ENCODE peak calls at places on chromosome 20, in nine cellular contexts. V is PC-9; F is tibial artery; T is OCI-LY7; R is keratinocyte; L is GM23248; N is brain microvascular endothelial cell; B is IMR-90; K is CD8-positive, alpha-beta memory T cell. P is an unnamed sample.

GRCh38 chr20:571754-572331 is 28.3 kb upstream of the CSNK2A1 start:
- DNase-seq in V (peak), F (no peak), T (no peak), R (no peak), L (peak), N (no peak), B (no peak), K (no peak), P (no peak)

GRCh38 chr20:38601216-38602184 is at the start of gene ARHGAP40:
- DNase-seq in V (peak), F (no peak), T (no peak), R (no peak), L (peak), N (no peak), B (no peak), K (no peak), P (no peak)

GRCh38 chr20:9994676-9995075 is 40.1 kb upstream of the ANKEF1 start:
- DNase-seq in V (no peak), F (no peak), T (no peak), R (no peak), L (no peak), N (no peak), B (no peak), K (no peak), P (no peak)

GRCh38 chr20:11676618-11677289 is 240.9 kb upstream of the BTBD3 start:
- DNase-seq in V (peak), F (no peak), T (peak), R (no peak), L (peak), N (peak), B (peak), K (no peak), P (no peak)

GRCh38 chr20:37560629-37561028 is 33.0 kb upstream of the BLCAP start:
- DNase-seq in V (no peak), F (no peak), T (no peak), R (no peak), L (no peak), N (no peak), B (no peak), K (no peak), P (no peak)

GRCh38 chr20:14657231-14657630 is 319.8 kb upstream of the FLRT3 start:
- DNase-seq in V (no peak), F (no peak), T (no peak), R (no peak), L (no peak), N (no peak), B (no peak), K (no peak), P (no peak)

GRCh38 chr20:32443386-32443974 is 85.3 kb downstream of the ASXL1 start:
- DNase-seq in V (no peak), F (no peak), T (peak), R (no peak), L (no peak), N (no peak), B (no peak), K (no peak), P (no peak)

GRCh38 chr20:51800769-51801219 is 1.5 kb downstream of the SALL4 start:
- DNase-seq in V (peak), F (no peak), T (no peak), R (no peak), L (peak), N (no peak), B (no peak), K (no peak), P (no peak)

GRCh38 chr20:53993310-53993709 is 77.1 kb downstream of the BCAS1 start:
- DNase-seq in V (no peak), F (no peak), T (no peak), R (no peak), L (no peak), N (no peak), B (no peak), K (peak), P (no peak)

GRCh38 chr20:59173938-59174496 is 10.4 kb downstream of the ZNF831 start:
- DNase-seq in V (no peak), F (no peak), T (no peak), R (no peak), L (no peak), N (no peak), B (no peak), K (no peak), P (no peak)

GRCh38 chr20:50518270-50518721 is 8.1 kb downstream of the PTPN1 start:
- DNase-seq in V (no peak), F (no peak), T (no peak), R (no peak), L (peak), N (no peak), B (peak), K (no peak), P (no peak)

GRCh38 chr20:8932192-8933150 is 136.4 kb upstream of the PLCB4 start:
- DNase-seq in V (no peak), F (no peak), T (no peak), R (no peak), L (peak), N (peak), B (peak), K (no peak), P (no peak)

GRCh38 chr20:44073675-44074071 is 113.3 kb downstream of the JPH2 start:
- DNase-seq in V (no peak), F (peak), T (no peak), R (no peak), L (no peak), N (no peak), B (no peak), K (no peak), P (no peak)

GRCh38 chr20:44180814-44181213 is 6.2 kb downstream of the JPH2 start:
- DNase-seq in V (no peak), F (peak), T (no peak), R (no peak), L (peak), N (no peak), B (peak), K (no peak), P (no peak)

GRCh38 chr20:60039526-60039925 is 81.3 kb downstream of the CDH26 start:
- DNase-seq in V (no peak), F (no peak), T (no peak), R (no peak), L (no peak), N (no peak), B (no peak), K (no peak), P (no peak)

GRCh38 chr20:53763707-53764415 is 170.2 kb upstream of the ZNF217 start:
- DNase-seq in V (no peak), F (no peak), T (no peak), R (no peak), L (peak), N (peak), B (peak), K (no peak), P (no peak)

GRCh38 chr20:19478320-19478719 is 265.9 kb downstream of the SLC24A3 start:
- DNase-seq in V (no peak), F (no peak), T (no peak), R (no peak), L (no peak), N (no peak), B (no peak), K (no peak), P (no peak)

GRCh38 chr20:41476013-41476441 is 109.4 kb upstream of the EMILIN3 start:
- DNase-seq in V (peak), F (no peak), T (no peak), R (no peak), L (peak), N (peak), B (peak), K (no peak), P (no peak)

GRCh38 chr20:19835533-19836222 is 77.6 kb downstream of the RIN2 start:
- DNase-seq in V (no peak), F (no peak), T (no peak), R (no peak), L (no peak), N (no peak), B (no peak), K (no peak), P (no peak)

GRCh38 chr20:43458422-43458924 is 777 bp downstream of the SRSF6 start:
- DNase-seq in V (no peak), F (no peak), T (no peak), R (no peak), L (no peak), N (no peak), B (peak), K (no peak), P (peak)

GRCh38 chr20:46011631-46012482 is 3.1 kb downstream of the MMP9 start:
- DNase-seq in V (peak), F (no peak), T (peak), R (no peak), L (peak), N (no peak), B (peak), K (no peak), P (no peak)

GRCh38 chr20:41183831-41184230 is 46.5 kb downstream of the PLCG1 start:
- DNase-seq in V (no peak), F (no peak), T (no peak), R (no peak), L (no peak), N (no peak), B (no peak), K (no peak), P (no peak)

GRCh38 chr20:22577515-22578220 is 6.7 kb downstream of the FOXA2 start:
- DNase-seq in V (no peak), F (no peak), T (no peak), R (no peak), L (no peak), N (no peak), B (no peak), K (no peak), P (no peak)

GRCh38 chr20:59611286-59611685 is 6.9 kb downstream of the PHACTR3 start:
- DNase-seq in V (no peak), F (no peak), T (no peak), R (no peak), L (no peak), N (no peak), B (no peak), K (no peak), P (no peak)

GRCh38 chr20:20410678-20411077 is 42.8 kb downstream of the INSM1 start:
- DNase-seq in V (no peak), F (no peak), T (no peak), R (no peak), L (no peak), N (no peak), B (no peak), K (no peak), P (no peak)

GRCh38 chr20:13402171-13402760 is 181.2 kb downstream of the ISM1 start:
- DNase-seq in V (no peak), F (no peak), T (no peak), R (no peak), L (peak), N (no peak), B (no peak), K (no peak), P (no peak)

GRCh38 chr20:53559816-53560215 is 33.8 kb downstream of the ZNF217 start:
- DNase-seq in V (no peak), F (no peak), T (no peak), R (no peak), L (peak), N (no peak), B (peak), K (no peak), P (no peak)

GRCh38 chr20:20549699-20550098 is 162.7 kb downstream of the RALGAPA2 start:
- DNase-seq in V (peak), F (no peak), T (no peak), R (peak), L (peak), N (peak), B (peak), K (no peak), P (no peak)

GRCh38 chr20:1423625-1424106 is 30.8 kb upstream of the FKBP1A start:
- DNase-seq in V (no peak), F (no peak), T (peak), R (no peak), L (peak), N (peak), B (peak), K (no peak), P (no peak)

GRCh38 chr20:50776122-50776795 is 18.6 kb upstream of the BCAS4 start:
- DNase-seq in V (no peak), F (no peak), T (no peak), R (no peak), L (no peak), N (no peak), B (no peak), K (no peak), P (no peak)

GRCh38 chr20:61864481-61864880 is 201.2 kb downstream of the TAF4 start:
- DNase-seq in V (no peak), F (no peak), T (no peak), R (no peak), L (no peak), N (no peak), B (no peak), K (no peak), P (no peak)

GRCh38 chr20:51019598-51020592 is 3.0 kb downstream of the KCNG1 start:
- DNase-seq in V (no peak), F (no peak), T (no peak), R (no peak), L (no peak), N (no peak), B (no peak), K (no peak), P (no peak)

GRCh38 chr20:7301807-7302206 is 534.3 kb downstream of the BMP2 start:
- DNase-seq in V (no peak), F (no peak), T (no peak), R (no peak), L (peak), N (no peak), B (no peak), K (no peak), P (no peak)

GRCh38 chr20:14064921-14065320 is 69.6 kb downstream of the MACROD2 start:
- DNase-seq in V (no peak), F (no peak), T (no peak), R (no peak), L (no peak), N (no peak), B (no peak), K (no peak), P (no peak)

DNA sequence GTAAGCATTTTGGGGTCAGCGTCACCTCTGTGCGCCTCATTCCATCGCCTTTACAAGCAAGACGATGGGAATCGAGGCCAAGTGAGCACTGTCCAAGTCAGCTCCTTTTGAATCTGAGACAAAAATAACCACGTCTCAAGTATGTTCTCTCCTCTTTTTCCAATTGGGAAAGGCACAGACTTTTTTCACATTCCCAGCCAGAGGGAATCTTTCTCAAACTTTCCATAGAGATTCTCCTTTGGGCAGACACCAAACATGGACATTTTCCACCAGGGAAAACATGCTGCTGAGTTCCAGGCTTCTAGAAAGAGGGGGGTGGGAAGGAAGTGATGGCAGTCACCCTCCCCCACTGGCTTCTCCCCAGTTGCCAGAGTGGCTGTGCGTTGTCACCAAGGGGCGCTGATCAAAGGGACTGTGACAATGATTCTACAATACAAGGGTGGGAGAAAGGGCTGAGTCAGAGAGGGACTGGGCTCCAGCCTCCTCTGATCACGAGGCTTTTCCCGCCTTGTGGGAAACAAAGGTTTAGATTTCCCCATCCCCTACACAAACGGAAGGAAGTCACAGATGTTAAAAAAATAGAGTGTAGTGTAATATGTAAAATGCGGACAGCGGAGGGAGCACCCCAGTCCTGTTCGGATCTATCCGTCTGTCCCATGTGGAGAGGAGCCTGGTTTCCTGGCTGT is 281.9 kb upstream of the RNF24 start:
- DNase-seq in V (no peak), F (peak), T (no peak), R (no peak), L (peak), N (peak), B (peak), K (no peak), P (no peak)
- H3K27ac ChIP-seq in V (no peak), F (peak), T (no peak), R (no peak), L (peak), N (no peak), B (no peak), K (no peak), P (no peak)

DNA sequence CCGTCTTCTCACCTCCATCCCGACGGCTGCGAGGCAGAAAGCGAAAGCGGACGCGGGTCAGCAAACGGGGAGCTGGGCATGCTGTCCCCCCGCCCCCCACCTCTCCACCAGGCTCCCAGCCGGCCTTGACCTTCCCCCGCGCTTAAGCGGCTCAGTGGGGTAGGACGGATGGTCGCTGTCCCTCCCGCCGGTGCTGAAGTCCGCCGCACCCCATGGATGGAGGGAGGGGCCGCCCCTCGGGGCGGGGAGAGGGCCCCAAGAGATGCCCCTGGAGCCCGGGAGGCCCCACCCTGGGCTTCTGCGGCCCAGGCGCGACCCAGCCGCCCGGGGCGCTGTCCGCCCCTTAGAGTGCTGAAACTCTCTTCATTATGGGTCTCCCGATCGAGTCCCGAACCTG is at the start of gene KCNB1:
- DNase-seq in V (peak), F (peak), T (peak), R (no peak), L (peak), N (peak), B (peak), K (peak), P (peak)
- H3K4me3 ChIP-seq in V (no peak), F (peak), T (no peak), R (no peak), L (peak), N (no peak), B (no peak), K (no peak), P (no peak)

GRCh38 chr20:18057994-18058349 is 256 bp upstream of the OVOL2 start:
- DNase-seq in V (no peak), F (no peak), T (no peak), R (no peak), L (no peak), N (no peak), B (no peak), K (no peak), P (no peak)
- H3K27ac ChIP-seq in V (peak), F (no peak), T (no peak), R (peak), L (no peak), N (no peak), B (no peak), K (no peak), P (no peak)

GRCh38 chr20:63737940-63738686 is 1.5 kb upstream of the SLC2A4RG start:
- DNase-seq in V (no peak), F (no peak), T (peak), R (no peak), L (no peak), N (no peak), B (no peak), K (peak), P (peak)
- H3K4me3 ChIP-seq in V (no peak), F (peak), T (peak), R (no peak), L (no peak), N (no peak), B (no peak), K (peak), P (no peak)

GRCh38 chr20:17558941-17559304 is 11.0 kb upstream of the DSTN start:
- DNase-seq in V (no peak), F (no peak), T (no peak), R (no peak), L (no peak), N (no peak), B (no peak), K (no peak), P (no peak)

GRCh38 chr20:17559338-17559737 is 10.5 kb upstream of the DSTN start:
- DNase-seq in V (no peak), F (no peak), T (no peak), R (no peak), L (no peak), N (no peak), B (no peak), K (no peak), P (no peak)

GRCh38 chr20:17562804-17563305 is 7.0 kb upstream of the DSTN start:
- DNase-seq in V (peak), F (no peak), T (no peak), R (no peak), L (peak), N (peak), B (peak), K (no peak), P (no peak)

GRCh38 chr20:17558154-17558940 is 11.5 kb upstream of the DSTN start:
- DNase-seq in V (peak), F (peak), T (no peak), R (no peak), L (peak), N (peak), B (peak), K (no peak), P (no peak)

DNA sequence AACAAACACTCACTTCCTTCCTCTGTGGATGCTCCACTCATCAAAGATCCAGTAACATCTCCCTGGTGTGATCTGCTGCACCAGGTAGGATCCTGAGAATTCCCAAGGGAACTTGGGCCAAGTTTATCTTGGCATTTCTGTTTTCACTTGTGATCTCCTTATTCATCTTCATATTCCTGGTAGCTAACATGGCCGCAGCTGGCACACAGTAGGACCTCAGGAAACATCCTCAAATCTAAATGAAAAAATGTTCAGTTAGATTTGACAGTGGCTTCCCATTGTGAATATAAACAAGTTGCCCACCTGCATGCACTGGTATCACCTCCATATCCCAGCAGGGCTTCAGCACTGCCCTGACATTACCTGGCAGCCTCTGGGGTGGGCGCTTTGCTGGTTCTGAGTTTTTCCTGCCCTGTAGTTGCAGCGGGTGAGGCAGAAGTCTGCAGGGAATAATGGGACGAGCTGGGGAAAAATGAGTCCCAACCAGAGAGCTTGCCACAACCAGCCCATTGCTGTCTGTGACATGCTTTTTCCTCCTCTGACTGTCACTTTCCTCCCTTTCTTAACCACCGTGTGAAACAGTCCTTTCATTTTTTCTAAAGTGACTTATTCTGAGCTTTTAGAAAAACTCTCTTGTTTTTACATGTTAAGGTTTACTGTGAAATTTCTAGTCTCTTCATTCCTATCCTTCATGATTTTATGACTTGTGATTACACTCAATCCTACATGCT is 9.4 kb upstream of the DSTN start:
- DNase-seq in V (no peak), F (no peak), T (no peak), R (no peak), L (no peak), N (no peak), B (no peak), K (no peak), P (no peak)
- H3K27ac ChIP-seq in V (peak), F (peak), T (no peak), R (peak), L (no peak), N (no peak), B (no peak), K (no peak), P (no peak)

GRCh38 chr20:47265214-47265613 is 91.3 kb downstream of the ZMYND8 start:
- DNase-seq in V (no peak), F (no peak), T (no peak), R (no peak), L (no peak), N (no peak), B (no peak), K (no peak), P (no peak)

GRCh38 chr20:47262365-47263013 is 94.0 kb downstream of the ZMYND8 start:
- DNase-seq in V (no peak), F (no peak), T (peak), R (no peak), L (no peak), N (no peak), B (no peak), K (no peak), P (no peak)

GRCh38 chr20:47262008-47262364 is 94.5 kb downstream of the ZMYND8 start:
- DNase-seq in V (no peak), F (no peak), T (no peak), R (no peak), L (no peak), N (no peak), B (no peak), K (no peak), P (no peak)

GRCh38 chr20:47263502-47264084 is 92.9 kb downstream of the ZMYND8 start:
- DNase-seq in V (no peak), F (no peak), T (peak), R (no peak), L (peak), N (no peak), B (no peak), K (no peak), P (no peak)

DNA sequence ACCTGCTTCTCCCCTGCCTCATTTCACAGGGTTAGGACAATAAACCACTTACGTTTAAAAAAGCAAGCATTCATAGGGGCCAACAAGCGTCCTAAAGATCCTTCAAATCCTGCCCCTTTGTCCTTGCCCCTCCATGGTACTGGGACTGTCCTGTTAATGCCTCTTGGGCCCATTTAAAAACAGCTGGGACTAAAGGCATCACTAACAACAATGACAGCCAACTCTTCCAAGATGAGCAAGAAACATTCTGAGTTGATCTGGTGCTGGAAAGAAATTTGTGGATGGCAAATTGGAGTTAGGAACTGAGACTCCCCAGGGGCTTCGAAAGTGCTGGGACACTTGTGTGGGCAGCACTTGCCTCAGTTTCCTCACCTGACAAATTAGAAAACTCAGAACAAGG is 93.4 kb downstream of the ZMYND8 start:
- DNase-seq in V (no peak), F (no peak), T (no peak), R (no peak), L (no peak), N (no peak), B (no peak), K (no peak), P (no peak)
- H3K4me3 ChIP-seq in V (no peak), F (no peak), T (peak), R (no peak), L (no peak), N (no peak), B (no peak), K (no peak), P (no peak)

P was measured in CD4-positive, CD25-positive, alpha-beta regulatory T cell.